ENCODE peak calls at places on chromosomes 5 and 9, in five cellular contexts. One of them, this sample, is unnamed.

GRCh38 chr5:1268056-1268455 is 26.8 kb downstream of the TERT start:
- DNase-seq in colonic mucosa: no peak
- DNase-seq in cardiac muscle cell: no peak
- DNase-seq in activated naive CD4-positive, alpha-beta T cell treated with anti-CD3 and anti-CD28 coated beads, Interleukin-2, amount 10 ng/mL, durations not matched to agents 7 days and 5 days: no peak
- DNase-seq in stimulated activated CD8-positive, alpha-beta memory T cell treated with anti-CD3 and anti-CD28 coated beads, Interleukin-15, amount 100 ng/mL, for 24 hours: no peak
- DNase-seq in this sample: no peak

GRCh38 chr9:114110180-114110579 is 11.1 kb upstream of the KIF12 start:
- DNase-seq in colonic mucosa: no peak
- DNase-seq in cardiac muscle cell: no peak
- DNase-seq in activated naive CD4-positive, alpha-beta T cell treated with anti-CD3 and anti-CD28 coated beads, Interleukin-2, amount 10 ng/mL, durations not matched to agents 7 days and 5 days: no peak
- DNase-seq in stimulated activated CD8-positive, alpha-beta memory T cell treated with anti-CD3 and anti-CD28 coated beads, Interleukin-15, amount 100 ng/mL, for 24 hours: no peak
- DNase-seq in this sample: no peak

GRCh38 chr5:139394123-139394653 is 716 bp downstream of the PROB1 start:
- DNase-seq in colonic mucosa: peak
- DNase-seq in cardiac muscle cell: peak
- DNase-seq in activated naive CD4-positive, alpha-beta T cell treated with anti-CD3 and anti-CD28 coated beads, Interleukin-2, amount 10 ng/mL, durations not matched to agents 7 days and 5 days: peak
- DNase-seq in stimulated activated CD8-positive, alpha-beta memory T cell treated with anti-CD3 and anti-CD28 coated beads, Interleukin-15, amount 100 ng/mL, for 24 hours: no peak
- DNase-seq in this sample: peak

GRCh38 chr5:40734986-40735385 is 20.8 kb downstream of the TTC33 start:
- DNase-seq in colonic mucosa: no peak
- DNase-seq in cardiac muscle cell: no peak
- DNase-seq in activated naive CD4-positive, alpha-beta T cell treated with anti-CD3 and anti-CD28 coated beads, Interleukin-2, amount 10 ng/mL, durations not matched to agents 7 days and 5 days: no peak
- DNase-seq in stimulated activated CD8-positive, alpha-beta memory T cell treated with anti-CD3 and anti-CD28 coated beads, Interleukin-15, amount 100 ng/mL, for 24 hours: no peak
- DNase-seq in this sample: no peak

GRCh38 chr9:133122167-133122550 is 1.1 kb upstream of the RALGDS start:
- DNase-seq in colonic mucosa: no peak
- DNase-seq in cardiac muscle cell: no peak
- DNase-seq in activated naive CD4-positive, alpha-beta T cell treated with anti-CD3 and anti-CD28 coated beads, Interleukin-2, amount 10 ng/mL, durations not matched to agents 7 days and 5 days: no peak
- DNase-seq in stimulated activated CD8-positive, alpha-beta memory T cell treated with anti-CD3 and anti-CD28 coated beads, Interleukin-15, amount 100 ng/mL, for 24 hours: no peak
- DNase-seq in this sample: no peak

GRCh38 chr5:181088289-181088688 is 42.7 kb downstream of the OR2V1 start:
- DNase-seq in colonic mucosa: no peak
- DNase-seq in cardiac muscle cell: no peak
- DNase-seq in activated naive CD4-positive, alpha-beta T cell treated with anti-CD3 and anti-CD28 coated beads, Interleukin-2, amount 10 ng/mL, durations not matched to agents 7 days and 5 days: no peak
- DNase-seq in stimulated activated CD8-positive, alpha-beta memory T cell treated with anti-CD3 and anti-CD28 coated beads, Interleukin-15, amount 100 ng/mL, for 24 hours: no peak
- DNase-seq in this sample: peak

GRCh38 chr5:124195416-124195815 is 551.0 kb downstream of the ZNF608 start:
- DNase-seq in colonic mucosa: no peak
- DNase-seq in cardiac muscle cell: no peak
- DNase-seq in activated naive CD4-positive, alpha-beta T cell treated with anti-CD3 and anti-CD28 coated beads, Interleukin-2, amount 10 ng/mL, durations not matched to agents 7 days and 5 days: no peak
- DNase-seq in stimulated activated CD8-positive, alpha-beta memory T cell treated with anti-CD3 and anti-CD28 coated beads, Interleukin-15, amount 100 ng/mL, for 24 hours: no peak
- DNase-seq in this sample: no peak

GRCh38 chr9:134913713-134914500 is 3.8 kb downstream of the FCN1 start:
- DNase-seq in colonic mucosa: no peak
- DNase-seq in cardiac muscle cell: no peak
- DNase-seq in activated naive CD4-positive, alpha-beta T cell treated with anti-CD3 and anti-CD28 coated beads, Interleukin-2, amount 10 ng/mL, durations not matched to agents 7 days and 5 days: no peak
- DNase-seq in stimulated activated CD8-positive, alpha-beta memory T cell treated with anti-CD3 and anti-CD28 coated beads, Interleukin-15, amount 100 ng/mL, for 24 hours: no peak
- DNase-seq in this sample: no peak

GRCh38 chr9:109817146-109817845 is 37.3 kb downstream of the PALM2AKAP2 start:
- DNase-seq in colonic mucosa: no peak
- DNase-seq in cardiac muscle cell: no peak
- DNase-seq in activated naive CD4-positive, alpha-beta T cell treated with anti-CD3 and anti-CD28 coated beads, Interleukin-2, amount 10 ng/mL, durations not matched to agents 7 days and 5 days: no peak
- DNase-seq in stimulated activated CD8-positive, alpha-beta memory T cell treated with anti-CD3 and anti-CD28 coated beads, Interleukin-15, amount 100 ng/mL, for 24 hours: no peak
- DNase-seq in this sample: no peak

GRCh38 chr5:285991-286557 is 14.6 kb downstream of the PDCD6 start:
- DNase-seq in colonic mucosa: no peak
- DNase-seq in cardiac muscle cell: no peak
- DNase-seq in activated naive CD4-positive, alpha-beta T cell treated with anti-CD3 and anti-CD28 coated beads, Interleukin-2, amount 10 ng/mL, durations not matched to agents 7 days and 5 days: no peak
- DNase-seq in stimulated activated CD8-positive, alpha-beta memory T cell treated with anti-CD3 and anti-CD28 coated beads, Interleukin-15, amount 100 ng/mL, for 24 hours: no peak
- DNase-seq in this sample: no peak